ENCODE peak calls at places on chromosomes 6 and 20, in seven cellular contexts. G is PC-9, V is left ventricle myocardium inferior, Y is AG09309, B is A549, K is fibroblast of pulmonary artery, X is fibroblast of mammary gland. A is an unnamed sample.

GRCh38 chr6:166473886-166474596 is 91.3 kb upstream of the MPC1 start:
- DNase-seq in G (no peak), V (no peak), Y (no peak), B (no peak), K (no peak), X (no peak), A (no peak)

GRCh38 chr6:74853991-74854390 is 351.9 kb downstream of the COL12A1 start:
- DNase-seq in G (no peak), V (no peak), Y (peak), B (no peak), K (no peak), X (no peak), A (no peak)

GRCh38 chr20:45368221-45368980 is 5.4 kb downstream of the SYS1 start:
- DNase-seq in G (no peak), V (no peak), Y (no peak), B (no peak), K (no peak), X (no peak), A (no peak)

GRCh38 chr6:140303218-140303949 is 928.9 kb upstream of the CITED2 start:
- DNase-seq in G (no peak), V (no peak), Y (no peak), B (no peak), K (no peak), X (no peak), A (no peak)

GRCh38 chr6:74720923-74721322 is 484.9 kb downstream of the COL12A1 start:
- DNase-seq in G (no peak), V (no peak), Y (no peak), B (no peak), K (peak), X (no peak), A (no peak)

GRCh38 chr20:48178607-48179006 is 393.3 kb upstream of the SULF2 start:
- DNase-seq in G (no peak), V (no peak), Y (no peak), B (no peak), K (no peak), X (no peak), A (no peak)

GRCh38 chr6:163577404-163577803 is 162.9 kb downstream of the QKI start:
- DNase-seq in G (no peak), V (no peak), Y (no peak), B (no peak), K (no peak), X (no peak), A (no peak)

GRCh38 chr6:52221302-52221701 is 23.0 kb downstream of the IL17F start:
- DNase-seq in G (no peak), V (no peak), Y (no peak), B (no peak), K (no peak), X (no peak), A (peak)

GRCh38 chr6:53119772-53120409 is 28.8 kb downstream of the GCM1 start:
- DNase-seq in G (peak), V (no peak), Y (no peak), B (peak), K (peak), X (peak), A (no peak)

GRCh38 chr20:37316116-37316774 is 26.8 kb downstream of the MANBAL start:
- DNase-seq in G (no peak), V (no peak), Y (no peak), B (no peak), K (no peak), X (no peak), A (no peak)

GRCh38 chr6:45002390-45002789 is 325.7 kb upstream of the RUNX2 start:
- DNase-seq in G (no peak), V (no peak), Y (no peak), B (no peak), K (peak), X (peak), A (no peak)

GRCh38 chr6:165680975-165681374 is 17.9 kb upstream of the PDE10A start:
- DNase-seq in G (no peak), V (no peak), Y (no peak), B (no peak), K (no peak), X (no peak), A (no peak)

GRCh38 chr6:113732384-113732966 is 124.7 kb upstream of the MARCKS start:
- DNase-seq in G (no peak), V (peak), Y (no peak), B (no peak), K (peak), X (peak), A (no peak)

GRCh38 chr6:38997128-38997761 is 51.3 kb upstream of the GLP1R start:
- DNase-seq in G (no peak), V (peak), Y (no peak), B (peak), K (peak), X (peak), A (no peak)

GRCh38 chr6:147046131-147046530 is 158.1 kb upstream of the STXBP5 start:
- DNase-seq in G (no peak), V (no peak), Y (no peak), B (no peak), K (no peak), X (peak), A (no peak)

DNA sequence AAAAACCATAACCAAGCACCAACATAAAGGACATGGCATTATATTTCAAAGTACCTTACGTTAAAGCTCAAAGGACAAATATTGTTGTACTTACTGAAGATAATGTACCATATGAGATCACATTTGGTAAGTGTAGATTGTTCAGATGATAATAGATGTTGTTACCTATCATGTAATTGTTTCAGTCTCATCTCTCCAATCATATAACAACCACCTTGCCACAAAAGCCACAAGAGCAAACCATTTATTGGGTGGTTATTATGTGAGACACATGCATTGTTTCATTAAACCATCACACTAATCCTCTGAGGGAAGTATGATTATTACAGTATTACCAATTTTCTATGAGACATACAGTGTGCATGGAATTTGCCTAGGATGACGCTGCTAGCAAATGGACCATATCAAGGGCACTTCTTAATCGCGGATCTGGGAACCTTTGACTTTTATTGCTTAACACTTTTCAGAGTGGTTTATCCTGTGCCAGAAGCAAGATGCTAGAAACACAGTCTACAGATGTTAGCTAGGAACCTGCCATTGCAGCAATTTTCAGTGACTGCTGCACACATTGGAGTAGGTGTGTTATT is 149.7 kb upstream of the AKIRIN2 start:
- DNase-seq in G (no peak), V (no peak), Y (no peak), B (no peak), K (no peak), X (no peak), A (no peak)
- H3K4me3 ChIP-seq in G (no peak), V (no peak), Y (no peak), B (no peak), K (no peak), X (no peak), A (no peak)

DNA sequence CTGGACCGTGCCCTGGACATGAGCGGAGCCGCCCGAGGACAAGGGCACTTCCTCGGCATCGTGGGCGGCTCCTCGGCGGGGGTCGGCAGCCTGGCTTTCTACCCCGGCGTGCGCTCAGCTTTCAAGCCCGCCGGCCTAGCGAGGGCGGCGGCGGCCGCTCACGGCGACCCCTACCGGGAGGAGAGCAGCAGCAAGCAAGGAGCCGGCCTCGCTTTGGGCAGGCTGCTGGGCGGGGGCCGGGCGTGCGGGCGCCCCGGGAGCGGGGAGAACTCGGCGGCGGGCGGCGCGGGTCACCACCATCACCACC is 6.7 kb downstream of the PRDM13 start:
- DNase-seq in G (no peak), V (no peak), Y (no peak), B (peak), K (peak), X (peak), A (no peak)
- TF ChIP-seq CTCF in G (no peak), V (peak), Y (peak), B (peak), K (peak), X (peak), A (peak)

GRCh38 chr6:150641398-150642139 is 41.9 kb downstream of the PLEKHG1 start:
- DNase-seq in G (no peak), V (no peak), Y (no peak), B (no peak), K (no peak), X (no peak), A (no peak)
- H3K4me3 ChIP-seq in G (no peak), V (peak), Y (no peak), B (no peak), K (no peak), X (no peak), A (no peak)

GRCh38 chr20:60372282-60372681 is 414.1 kb downstream of the CDH26 start:
- DNase-seq in G (no peak), V (no peak), Y (no peak), B (no peak), K (no peak), X (no peak), A (no peak)

GRCh38 chr20:60365882-60366281 is 407.7 kb downstream of the CDH26 start:
- DNase-seq in G (no peak), V (no peak), Y (no peak), B (no peak), K (no peak), X (no peak), A (no peak)

GRCh38 chr20:60372822-60373221 is 414.6 kb downstream of the CDH26 start:
- DNase-seq in G (no peak), V (no peak), Y (no peak), B (no peak), K (no peak), X (no peak), A (no peak)

GRCh38 chr20:60371456-60371855 is 413.2 kb downstream of the CDH26 start:
- DNase-seq in G (no peak), V (no peak), Y (no peak), B (no peak), K (no peak), X (no peak), A (no peak)
- TF ChIP-seq CTCF in G (no peak), V (no peak), Y (no peak), B (no peak), K (no peak), X (no peak), A (no peak)

GRCh38 chr20:46651091-46651962 is at the start of gene SLC13A3:
- DNase-seq in G (no peak), V (no peak), Y (no peak), B (no peak), K (no peak), X (no peak), A (no peak)
- H3K4me3 ChIP-seq in G (no peak), V (peak), Y (no peak), B (no peak), K (no peak), X (no peak), A (no peak)

DNA sequence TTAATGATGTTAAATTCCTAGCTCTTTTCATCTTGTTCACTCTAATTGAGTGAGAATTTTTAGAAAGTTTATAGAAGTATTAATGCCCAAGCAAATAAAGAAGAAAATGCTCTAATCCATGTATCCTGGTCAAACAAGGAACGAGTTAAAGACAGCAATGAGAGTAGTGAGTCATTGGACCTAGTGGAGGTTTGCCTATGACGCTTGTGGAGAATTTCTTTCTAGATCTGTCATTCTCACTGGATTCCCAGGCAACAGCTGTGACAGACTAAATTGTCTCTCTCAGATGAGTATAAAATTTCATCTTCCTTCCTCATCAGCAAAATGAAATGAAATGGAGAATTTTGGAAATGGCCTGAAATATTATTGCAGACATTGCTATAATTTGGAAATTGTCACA is 127.9 kb downstream of the COL19A1 start:
- DNase-seq in G (no peak), V (no peak), Y (no peak), B (no peak), K (no peak), X (no peak), A (no peak)
- TF ChIP-seq CTCF in G (no peak), V (no peak), Y (no peak), B (no peak), K (no peak), X (no peak), A (no peak)

DNA sequence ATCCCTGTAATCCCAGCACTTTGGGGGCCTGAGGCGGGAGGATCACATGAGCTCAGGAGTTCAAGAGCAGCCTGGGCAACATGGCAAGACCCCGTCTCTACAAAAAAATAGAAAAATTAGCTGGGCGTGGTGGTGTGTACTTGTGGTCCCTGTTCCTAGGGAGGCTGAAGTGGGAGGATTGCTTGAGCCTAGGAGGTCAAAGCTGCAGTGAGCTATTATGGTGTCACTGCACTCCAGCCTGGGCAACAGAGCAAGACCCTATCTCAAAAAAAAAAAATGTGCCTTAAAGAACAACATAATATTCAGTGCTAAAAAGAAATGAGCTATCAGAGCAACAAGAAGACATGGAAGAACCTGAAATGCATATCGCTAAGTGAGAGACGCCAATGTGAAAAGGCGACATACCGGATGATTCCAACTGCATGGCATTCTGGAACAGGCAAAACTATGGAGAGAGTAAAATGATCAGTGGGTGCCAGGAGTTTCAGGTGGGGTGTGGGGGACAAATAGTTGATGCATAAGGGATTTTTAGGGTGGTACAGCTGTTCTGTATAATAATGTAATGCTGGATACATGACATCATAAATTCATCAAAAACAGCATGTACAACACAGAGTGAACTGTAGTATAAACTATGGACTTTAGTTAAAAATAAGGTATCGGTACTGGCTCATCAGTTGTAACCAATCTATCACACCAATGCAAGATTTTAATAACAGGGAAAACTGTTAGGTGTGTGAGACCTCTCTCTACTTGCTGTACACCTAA is 80.8 kb downstream of the GMPR start:
- DNase-seq in G (no peak), V (no peak), Y (no peak), B (no peak), K (no peak), X (no peak), A (no peak)
- H3K4me3 ChIP-seq in G (no peak), V (no peak), Y (no peak), B (no peak), K (no peak), X (no peak), A (no peak)